ENCODE peak calls at places on chromosomes 7 and 10, in eight cellular contexts. One of them, this sample, is unnamed.

GRCh38 chr10:13685885-13686284 is 99.1 kb downstream of the PRPF18 start:
- DNase-seq in NB4: no peak
- DNase-seq in IMR-90: no peak
- DNase-seq in breast epithelium: no peak
- DNase-seq in H1: no peak
- DNase-seq in testis: no peak
- DNase-seq in right lobe of liver: no peak
- DNase-seq in vagina: no peak
- DNase-seq in this sample: no peak

GRCh38 chr10:18665079-18665478 is 5.8 kb downstream of the ARL5B start:
- DNase-seq in vagina: no peak
- DNase-seq in H1: no peak
- DNase-seq in IMR-90: no peak
- DNase-seq in testis: no peak
- DNase-seq in breast epithelium: no peak
- DNase-seq in NB4: no peak
- DNase-seq in right lobe of liver: no peak
- DNase-seq in this sample: no peak

GRCh38 chr7:80686576-80686975 is 48.1 kb downstream of the CD36 start:
- DNase-seq in testis: no peak
- DNase-seq in right lobe of liver: no peak
- DNase-seq in H1: no peak
- DNase-seq in vagina: no peak
- DNase-seq in IMR-90: peak; percentile 68
- DNase-seq in breast epithelium: no peak
- DNase-seq in NB4: peak; percentile 53
- DNase-seq in this sample: no peak

GRCh38 chr10:111551001-111551400 is 474.2 kb downstream of the ADRA2A start:
- DNase-seq in vagina: no peak
- DNase-seq in right lobe of liver: no peak
- DNase-seq in H1: no peak
- DNase-seq in testis: no peak
- DNase-seq in NB4: no peak
- DNase-seq in IMR-90: no peak
- DNase-seq in breast epithelium: no peak
- DNase-seq in this sample: no peak

GRCh38 chr10:24459836-24460235 is 250.9 kb downstream of the KIAA1217 start:
- DNase-seq in IMR-90: no peak
- DNase-seq in testis: no peak
- DNase-seq in H1: no peak
- DNase-seq in right lobe of liver: no peak
- DNase-seq in NB4: no peak
- DNase-seq in vagina: no peak
- DNase-seq in breast epithelium: no peak
- DNase-seq in this sample: no peak

GRCh38 chr10:27658788-27659187 is 86.8 kb downstream of the MKX start:
- DNase-seq in right lobe of liver: no peak
- DNase-seq in breast epithelium: no peak
- DNase-seq in NB4: no peak
- DNase-seq in vagina: no peak
- DNase-seq in IMR-90: peak; percentile 67
- DNase-seq in H1: no peak
- DNase-seq in testis: no peak
- DNase-seq in this sample: no peak

GRCh38 chr10:128537888-128538287 is 411.7 kb upstream of the MKI67 start:
- DNase-seq in H1: no peak
- DNase-seq in NB4: no peak
- DNase-seq in testis: no peak
- DNase-seq in IMR-90: no peak
- DNase-seq in breast epithelium: no peak
- DNase-seq in right lobe of liver: no peak
- DNase-seq in vagina: no peak
- DNase-seq in this sample: no peak

GRCh38 chr7:69445549-69445948 is 152.7 kb upstream of the AUTS2 start:
- DNase-seq in H1: no peak
- DNase-seq in IMR-90: no peak
- DNase-seq in testis: no peak
- DNase-seq in NB4: no peak
- DNase-seq in vagina: no peak
- DNase-seq in right lobe of liver: no peak
- DNase-seq in breast epithelium: no peak
- DNase-seq in this sample: no peak

GRCh38 chr7:18494821-18495408 is 634 bp upstream of the HDAC9 start:
- DNase-seq in testis: peak; percentile 36
- DNase-seq in NB4: peak; percentile 78
- DNase-seq in H1: no peak
- DNase-seq in right lobe of liver: no peak
- DNase-seq in breast epithelium: no peak
- DNase-seq in IMR-90: peak; percentile 63
- DNase-seq in vagina: no peak
- DNase-seq in this sample: no peak

GRCh38 chr7:7321681-7322080 is 139.3 kb downstream of the C1GALT1 start:
- DNase-seq in testis: no peak
- DNase-seq in right lobe of liver: no peak
- DNase-seq in breast epithelium: peak; percentile 66
- DNase-seq in vagina: no peak
- DNase-seq in IMR-90: no peak
- DNase-seq in NB4: no peak
- DNase-seq in H1: no peak
- DNase-seq in this sample: no peak

GRCh38 chr10:73358331-73359279 is at the start of gene CFAP70:
- DNase-seq in vagina: no peak
- DNase-seq in IMR-90: peak; percentile 95
- DNase-seq in NB4: peak; percentile 92
- DNase-seq in right lobe of liver: peak; percentile 91
- DNase-seq in H1: peak; percentile 91
- DNase-seq in testis: peak; percentile 95
- DNase-seq in breast epithelium: peak; percentile 90
- DNase-seq in this sample: peak; percentile 97
- TF ChIP-seq POLR2A in vagina: no peak
- TF ChIP-seq POLR2A in IMR-90: no peak
- TF ChIP-seq POLR2A in NB4: no peak
- TF ChIP-seq POLR2A in right lobe of liver: no peak
- TF ChIP-seq POLR2A in H1: peak; percentile 51
- TF ChIP-seq POLR2A in testis: no peak
- TF ChIP-seq POLR2A in breast epithelium: no peak
- TF ChIP-seq POLR2A in this sample: peak; percentile 64

GRCh38 chr10:119871881-119872609 is 598 bp downstream of the MCMBP start:
- DNase-seq in breast epithelium: peak; percentile 62
- DNase-seq in right lobe of liver: peak; percentile 83
- DNase-seq in NB4: peak; percentile 93
- DNase-seq in testis: peak; percentile 62
- DNase-seq in H1: peak; percentile 67
- DNase-seq in IMR-90: peak; percentile 28
- DNase-seq in vagina: no peak
- DNase-seq in this sample: peak; percentile 47

GRCh38 chr10:119867317-119867716 is 5.3 kb downstream of the MCMBP start:
- DNase-seq in breast epithelium: no peak
- DNase-seq in H1: no peak
- DNase-seq in IMR-90: no peak
- DNase-seq in NB4: no peak
- DNase-seq in testis: no peak
- DNase-seq in vagina: no peak
- DNase-seq in right lobe of liver: no peak
- DNase-seq in this sample: no peak

GRCh38 chr10:119872860-119873671 is 423 bp upstream of the MCMBP start:
- DNase-seq in IMR-90: peak; percentile 80
- DNase-seq in testis: peak; percentile 89
- DNase-seq in vagina: no peak
- DNase-seq in breast epithelium: peak; percentile 80
- DNase-seq in H1: peak; percentile 84
- DNase-seq in right lobe of liver: peak; percentile 93
- DNase-seq in NB4: peak; percentile 96
- DNase-seq in this sample: peak; percentile 91

GRCh38 chr10:119878524-119878923 is 5.9 kb upstream of the MCMBP start:
- DNase-seq in right lobe of liver: no peak
- DNase-seq in IMR-90: no peak
- DNase-seq in H1: no peak
- DNase-seq in vagina: no peak
- DNase-seq in testis: no peak
- DNase-seq in breast epithelium: no peak
- DNase-seq in NB4: no peak
- DNase-seq in this sample: no peak

DNA sequence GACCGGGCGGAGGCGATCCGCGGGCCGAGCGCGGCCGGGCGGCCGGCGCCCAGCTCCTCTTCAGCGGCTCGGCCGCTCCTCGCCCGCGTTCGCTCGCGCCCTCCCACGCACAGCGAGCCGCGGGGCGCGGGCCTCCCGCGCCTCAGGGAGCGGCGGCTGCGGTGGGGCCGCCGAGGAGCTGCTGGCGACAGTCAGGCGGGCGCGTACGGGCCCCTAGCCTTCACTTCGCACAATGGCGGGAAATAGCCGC is at the start of gene MCMBP:
- DNase-seq in testis: no peak
- DNase-seq in IMR-90: no peak
- DNase-seq in breast epithelium: no peak
- DNase-seq in vagina: no peak
- DNase-seq in H1: no peak
- DNase-seq in NB4: no peak
- DNase-seq in right lobe of liver: no peak
- DNase-seq in this sample: no peak
- TF ChIP-seq POLR2A in testis: no peak
- TF ChIP-seq POLR2A in IMR-90: no peak
- TF ChIP-seq POLR2A in breast epithelium: no peak
- TF ChIP-seq POLR2A in vagina: peak; percentile 38
- TF ChIP-seq POLR2A in H1: no peak
- TF ChIP-seq POLR2A in NB4: no peak
- TF ChIP-seq POLR2A in right lobe of liver: peak; percentile 86
- TF ChIP-seq POLR2A in this sample: no peak

GRCh38 chr7:55018361-55019328 is at the start of gene EGFR:
- DNase-seq in IMR-90: peak; percentile 80
- DNase-seq in H1: peak; percentile 75
- DNase-seq in testis: peak; percentile 82
- DNase-seq in vagina: no peak
- DNase-seq in NB4: no peak
- DNase-seq in breast epithelium: peak; percentile 73
- DNase-seq in right lobe of liver: peak; percentile 95
- DNase-seq in this sample: no peak
- TF ChIP-seq POLR2A in IMR-90: peak; percentile 77
- TF ChIP-seq POLR2A in H1: no peak
- TF ChIP-seq POLR2A in testis: peak; percentile 29
- TF ChIP-seq POLR2A in vagina: no peak
- TF ChIP-seq POLR2A in NB4: no peak
- TF ChIP-seq POLR2A in breast epithelium: no peak
- TF ChIP-seq POLR2A in right lobe of liver: peak; percentile 96
- TF ChIP-seq POLR2A in this sample: no peak

GRCh38 chr7:5598769-5599371 is 175.2 kb upstream of the TNRC18 start:
- DNase-seq in IMR-90: no peak
- DNase-seq in vagina: no peak
- DNase-seq in breast epithelium: no peak
- DNase-seq in NB4: peak; percentile 93
- DNase-seq in right lobe of liver: no peak
- DNase-seq in H1: peak; percentile 61
- DNase-seq in testis: peak; percentile 51
- DNase-seq in this sample: peak; percentile 82
- TF ChIP-seq POLR2A in IMR-90: no peak
- TF ChIP-seq POLR2A in vagina: no peak
- TF ChIP-seq POLR2A in breast epithelium: no peak
- TF ChIP-seq POLR2A in NB4: no peak
- TF ChIP-seq POLR2A in right lobe of liver: no peak
- TF ChIP-seq POLR2A in H1: no peak
- TF ChIP-seq POLR2A in testis: no peak
- TF ChIP-seq POLR2A in this sample: no peak

GRCh38 chr10:101818958-101819633 is 852 bp upstream of the OGA start:
- DNase-seq in breast epithelium: no peak
- DNase-seq in vagina: no peak
- DNase-seq in testis: no peak
- DNase-seq in H1: no peak
- DNase-seq in IMR-90: no peak
- DNase-seq in right lobe of liver: no peak
- DNase-seq in NB4: no peak
- DNase-seq in this sample: no peak

GRCh38 chr10:101817542-101818118 is 614 bp downstream of the OGA start:
- DNase-seq in vagina: no peak
- DNase-seq in H1: no peak
- DNase-seq in NB4: peak; percentile 87
- DNase-seq in IMR-90: peak; percentile 95
- DNase-seq in testis: peak; percentile 96
- DNase-seq in breast epithelium: peak; percentile 90
- DNase-seq in right lobe of liver: peak; percentile 83
- DNase-seq in this sample: peak; percentile 95

GRCh38 chr10:101816375-101816773 is 1.9 kb downstream of the OGA start:
- DNase-seq in NB4: no peak
- DNase-seq in IMR-90: no peak
- DNase-seq in testis: no peak
- DNase-seq in vagina: no peak
- DNase-seq in H1: no peak
- DNase-seq in right lobe of liver: no peak
- DNase-seq in breast epithelium: no peak
- DNase-seq in this sample: no peak

GRCh38 chr10:101816913-101817541 is 1.2 kb downstream of the OGA start:
- DNase-seq in NB4: no peak
- DNase-seq in right lobe of liver: no peak
- DNase-seq in testis: no peak
- DNase-seq in breast epithelium: no peak
- DNase-seq in H1: peak; percentile 45
- DNase-seq in IMR-90: no peak
- DNase-seq in vagina: no peak
- DNase-seq in this sample: no peak

GRCh38 chr10:101818119-101818957 is at the start of gene OGA:
- DNase-seq in right lobe of liver: peak; percentile 99
- DNase-seq in vagina: peak; percentile 99
- DNase-seq in breast epithelium: peak; percentile 96
- DNase-seq in H1: peak; percentile 95
- DNase-seq in IMR-90: peak; percentile 100
- DNase-seq in NB4: peak; percentile 100
- DNase-seq in testis: peak; percentile 98
- DNase-seq in this sample: peak; percentile 99
- TF ChIP-seq POLR2A in right lobe of liver: peak; percentile 95
- TF ChIP-seq POLR2A in vagina: peak; percentile 80
- TF ChIP-seq POLR2A in breast epithelium: peak; percentile 99
- TF ChIP-seq POLR2A in H1: peak; percentile 83
- TF ChIP-seq POLR2A in IMR-90: peak; percentile 93
- TF ChIP-seq POLR2A in NB4: peak; percentile 99
- TF ChIP-seq POLR2A in testis: peak; percentile 99
- TF ChIP-seq POLR2A in this sample: peak; percentile 95

GRCh38 chr10:62816179-62817119 is at the start of gene EGR2:
- DNase-seq in vagina: no peak
- DNase-seq in IMR-90: peak; percentile 94
- DNase-seq in NB4: peak; percentile 98
- DNase-seq in H1: peak; percentile 89
- DNase-seq in breast epithelium: peak; percentile 88
- DNase-seq in right lobe of liver: peak; percentile 96
- DNase-seq in testis: peak; percentile 97
- DNase-seq in this sample: peak; percentile 94
- TF ChIP-seq POLR2A in vagina: no peak
- TF ChIP-seq POLR2A in IMR-90: peak; percentile 67
- TF ChIP-seq POLR2A in NB4: peak; percentile 59
- TF ChIP-seq POLR2A in H1: peak; percentile 53
- TF ChIP-seq POLR2A in breast epithelium: no peak
- TF ChIP-seq POLR2A in right lobe of liver: peak; percentile 80
- TF ChIP-seq POLR2A in testis: no peak
- TF ChIP-seq POLR2A in this sample: peak; percentile 25

GRCh38 chr7:109101332-109101731 is 531.7 kb downstream of the DNAJB9 start:
- DNase-seq in vagina: no peak
- DNase-seq in testis: no peak
- DNase-seq in IMR-90: no peak
- DNase-seq in breast epithelium: no peak
- DNase-seq in right lobe of liver: no peak
- DNase-seq in NB4: no peak
- DNase-seq in H1: no peak
- DNase-seq in this sample: no peak
- TF ChIP-seq POLR2A in vagina: no peak
- TF ChIP-seq POLR2A in testis: no peak
- TF ChIP-seq POLR2A in IMR-90: no peak
- TF ChIP-seq POLR2A in breast epithelium: no peak
- TF ChIP-seq POLR2A in right lobe of liver: no peak
- TF ChIP-seq POLR2A in NB4: no peak
- TF ChIP-seq POLR2A in H1: no peak
- TF ChIP-seq POLR2A in this sample: no peak

GRCh38 chr7:151083071-151083823 is at the start of gene TMUB1:
- DNase-seq in NB4: peak; percentile 84
- DNase-seq in breast epithelium: peak; percentile 71
- DNase-seq in right lobe of liver: peak; percentile 88
- DNase-seq in vagina: no peak
- DNase-seq in testis: peak; percentile 87
- DNase-seq in H1: peak; percentile 87
- DNase-seq in IMR-90: peak; percentile 51
- DNase-seq in this sample: peak; percentile 74
- TF ChIP-seq POLR2A in NB4: peak; percentile 20
- TF ChIP-seq POLR2A in breast epithelium: no peak
- TF ChIP-seq POLR2A in right lobe of liver: peak; percentile 42
- TF ChIP-seq POLR2A in vagina: no peak
- TF ChIP-seq POLR2A in testis: no peak
- TF ChIP-seq POLR2A in H1: no peak
- TF ChIP-seq POLR2A in IMR-90: peak; percentile 40
- TF ChIP-seq POLR2A in this sample: no peak

This sample was measured in erythroblast.